ENCODE peak calls at places on chromosomes 13 and 19, in four cellular contexts. One of them, this sample, is unnamed.

GRCh38 chr19:57192993-57193392 is 1.7 kb downstream of the ZNF264 start:
- DNase-seq in cardiac muscle cell: no peak
- DNase-seq in lung: no peak
- DNase-seq in HL-60: no peak
- DNase-seq in this sample: no peak

GRCh38 chr13:30916991-30917390 is 10.9 kb downstream of the MEDAG start:
- DNase-seq in lung: no peak
- DNase-seq in HL-60: no peak
- DNase-seq in cardiac muscle cell: no peak
- DNase-seq in this sample: no peak

GRCh38 chr19:58227964-58228583 is 640 bp upstream of the ZNF544 start:
- DNase-seq in cardiac muscle cell: no peak
- DNase-seq in HL-60: no peak
- DNase-seq in lung: no peak
- DNase-seq in this sample: no peak

GRCh38 chr13:71513414-71514063 is 353.5 kb downstream of the DACH1 start:
- DNase-seq in lung: no peak
- DNase-seq in cardiac muscle cell: no peak
- DNase-seq in HL-60: no peak
- DNase-seq in this sample: no peak

GRCh38 chr19:50412419-50412818 is 6.3 kb upstream of the SPIB start:
- DNase-seq in lung: no peak
- DNase-seq in cardiac muscle cell: no peak
- DNase-seq in HL-60: no peak
- DNase-seq in this sample: no peak

GRCh38 chr19:57620673-57621348 is 6.8 kb downstream of the ZNF134 start:
- DNase-seq in cardiac muscle cell: peak; percentile 18
- DNase-seq in lung: no peak
- DNase-seq in HL-60: no peak
- DNase-seq in this sample: peak; percentile 16

GRCh38 chr19:19152668-19153384 is 14.5 kb upstream of the TMEM161A start:
- DNase-seq in cardiac muscle cell: no peak
- DNase-seq in lung: no peak
- DNase-seq in HL-60: no peak
- DNase-seq in this sample: no peak

GRCh38 chr19:48968179-48968661 is 3.1 kb downstream of the FTL start:
- DNase-seq in HL-60: no peak
- DNase-seq in cardiac muscle cell: peak; percentile 74
- DNase-seq in lung: no peak
- DNase-seq in this sample: no peak

GRCh38 chr13:28012383-28012782 is 23.9 kb upstream of the URAD start:
- DNase-seq in HL-60: no peak
- DNase-seq in cardiac muscle cell: no peak
- DNase-seq in lung: no peak
- DNase-seq in this sample: no peak

GRCh38 chr13:27359203-27359821 is 65.1 kb upstream of the GTF3A start:
- DNase-seq in cardiac muscle cell: peak; percentile 78
- DNase-seq in HL-60: no peak
- DNase-seq in lung: peak; percentile 67
- DNase-seq in this sample: no peak

GRCh38 chr13:80577285-80577684 is 236.4 kb upstream of the SPRY2 start:
- DNase-seq in cardiac muscle cell: no peak
- DNase-seq in HL-60: no peak
- DNase-seq in lung: no peak
- DNase-seq in this sample: no peak

GRCh38 chr13:90416938-90417337 is 930.5 kb upstream of the MIR17HG start:
- DNase-seq in HL-60: no peak
- DNase-seq in cardiac muscle cell: no peak
- DNase-seq in lung: no peak
- DNase-seq in this sample: no peak

GRCh38 chr19:3360494-3361383 is 5.6 kb upstream of the NFIC start:
- DNase-seq in HL-60: peak; percentile 62
- DNase-seq in cardiac muscle cell: peak; percentile 39
- DNase-seq in lung: no peak
- DNase-seq in this sample: peak; percentile 90

GRCh38 chr13:73223372-73223781 is 164.6 kb downstream of the KLF5 start:
- DNase-seq in lung: no peak
- DNase-seq in HL-60: no peak
- DNase-seq in cardiac muscle cell: no peak
- DNase-seq in this sample: no peak

GRCh38 chr13:88919970-88920628 is 1248.9 kb downstream of the SLITRK5 start:
- DNase-seq in cardiac muscle cell: no peak
- DNase-seq in lung: no peak
- DNase-seq in HL-60: peak; percentile 15
- DNase-seq in this sample: no peak

GRCh38 chr19:7440188-7440975 is 48.5 kb downstream of the PEX11G start:
- DNase-seq in cardiac muscle cell: no peak
- DNase-seq in HL-60: no peak
- DNase-seq in lung: no peak
- DNase-seq in this sample: no peak

GRCh38 chr19:48332351-48332661 is 7.0 kb downstream of the EMP3 start:
- DNase-seq in cardiac muscle cell: no peak
- DNase-seq in lung: no peak
- DNase-seq in HL-60: no peak
- DNase-seq in this sample: no peak

GRCh38 chr19:18340237-18340989 is at the start of gene PGPEP1:
- DNase-seq in cardiac muscle cell: peak; percentile 71
- DNase-seq in lung: peak; percentile 61
- DNase-seq in HL-60: peak; percentile 79
- DNase-seq in this sample: no peak

GRCh38 chr13:46866150-46866549 is 30.7 kb downstream of the HTR2A start:
- DNase-seq in cardiac muscle cell: peak; percentile 85
- DNase-seq in HL-60: peak; percentile 74
- DNase-seq in lung: peak; percentile 85
- DNase-seq in this sample: no peak

GRCh38 chr19:10553943-10554381 is 10.3 kb downstream of the ATG4D start:
- DNase-seq in cardiac muscle cell: no peak
- DNase-seq in lung: no peak
- DNase-seq in HL-60: no peak
- DNase-seq in this sample: no peak

GRCh38 chr19:12956446-12957388 is at the start of gene GADD45GIP1:
- DNase-seq in cardiac muscle cell: peak; percentile 86
- DNase-seq in lung: peak; percentile 76
- DNase-seq in HL-60: no peak
- DNase-seq in this sample: no peak

GRCh38 chr13:110390572-110390971 is 83.5 kb downstream of the COL4A2 start:
- DNase-seq in lung: no peak
- DNase-seq in HL-60: no peak
- DNase-seq in cardiac muscle cell: peak; percentile 75
- DNase-seq in this sample: no peak

GRCh38 chr19:50276370-50277063 is 52.7 kb downstream of the KCNC3 start:
- DNase-seq in cardiac muscle cell: no peak
- DNase-seq in HL-60: no peak
- DNase-seq in lung: no peak
- DNase-seq in this sample: no peak

GRCh38 chr19:48970923-48971395 is 5.8 kb downstream of the FTL start:
- DNase-seq in lung: peak; percentile 75
- DNase-seq in HL-60: no peak
- DNase-seq in cardiac muscle cell: peak; percentile 87
- DNase-seq in this sample: no peak

GRCh38 chr19:48674921-48675824 is 2.4 kb upstream of the NTN5 start:
- DNase-seq in cardiac muscle cell: peak; percentile 86
- DNase-seq in HL-60: peak; percentile 20
- DNase-seq in lung: peak; percentile 79
- DNase-seq in this sample: no peak

GRCh38 chr19:22612316-22612715 is 21.8 kb upstream of the ZNF492 start:
- DNase-seq in HL-60: no peak
- DNase-seq in lung: no peak
- DNase-seq in cardiac muscle cell: no peak
- DNase-seq in this sample: no peak

GRCh38 chr19:34482380-34483250 is 1.1 kb downstream of the WTIP start:
- DNase-seq in HL-60: no peak
- DNase-seq in cardiac muscle cell: peak; percentile 54
- DNase-seq in lung: no peak
- DNase-seq in this sample: no peak

GRCh38 chr19:18846862-18847515 is 15.2 kb downstream of the UPF1 start:
- DNase-seq in lung: peak; percentile 73
- DNase-seq in HL-60: no peak
- DNase-seq in cardiac muscle cell: peak; percentile 84
- DNase-seq in this sample: no peak

GRCh38 chr13:42852102-42852501 is 70.7 kb downstream of the FAM216B start:
- DNase-seq in HL-60: no peak
- DNase-seq in cardiac muscle cell: no peak
- DNase-seq in lung: no peak
- DNase-seq in this sample: no peak

GRCh38 chr19:4362871-4363545 is 19.6 kb downstream of the MPND start:
- DNase-seq in cardiac muscle cell: no peak
- DNase-seq in lung: no peak
- DNase-seq in HL-60: no peak
- DNase-seq in this sample: no peak
- TF ChIP-seq CTCF in cardiac muscle cell: no peak
- TF ChIP-seq CTCF in lung: no peak
- TF ChIP-seq CTCF in HL-60: peak; percentile 15
- TF ChIP-seq CTCF in this sample: no peak

DNA sequence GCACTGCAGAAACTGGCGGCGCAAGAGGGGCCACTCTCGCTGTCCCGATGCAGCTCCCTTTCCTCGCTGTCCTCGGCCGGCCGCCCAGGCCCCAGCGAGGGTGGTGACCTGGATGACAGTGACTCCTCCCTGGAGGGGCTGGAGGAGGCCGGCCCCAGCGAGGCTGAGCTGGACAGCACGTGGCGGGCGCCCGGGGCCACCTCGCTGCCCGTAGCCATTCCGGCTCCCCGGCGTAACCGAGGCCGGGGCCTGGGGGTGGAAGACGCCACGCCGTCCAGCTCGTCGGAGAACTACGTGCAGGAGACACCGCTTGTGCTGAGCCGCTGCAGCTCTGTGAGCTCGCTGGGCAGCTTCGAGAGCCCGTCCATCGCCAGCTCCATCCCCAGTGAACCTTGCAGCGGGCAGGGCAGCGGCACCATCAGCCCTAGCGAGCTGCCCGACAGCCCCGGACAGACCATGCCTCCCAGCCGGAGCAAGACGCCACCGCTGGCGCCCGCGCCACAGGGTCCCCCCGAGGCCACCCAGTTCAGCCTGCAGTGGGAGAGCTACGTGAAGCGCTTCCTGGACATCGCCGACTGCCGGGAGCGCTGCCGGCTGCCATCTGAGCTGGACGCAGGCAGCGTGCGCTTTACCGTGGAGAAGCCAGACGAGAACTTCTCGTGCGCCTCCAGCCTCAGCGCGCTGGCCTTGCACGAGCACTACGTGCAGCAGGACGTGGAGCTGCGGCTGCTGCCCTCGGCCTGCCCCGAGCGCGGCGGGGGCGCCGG is 12.4 kb downstream of the C19orf25 start:
- DNase-seq in cardiac muscle cell: no peak
- DNase-seq in HL-60: no peak
- DNase-seq in lung: no peak
- DNase-seq in this sample: no peak
- H3K27me3 ChIP-seq in cardiac muscle cell: peaks cover 82% of the 10 kb centered on the region
- H3K27me3 ChIP-seq in HL-60: peaks cover 41% of the 10 kb centered on the region
- H3K27me3 ChIP-seq in lung: peaks cover 16% of the 10 kb centered on the region
- H3K27me3 ChIP-seq in this sample: no peaks in the 10 kb centered on the region

GRCh38 chr13:97433727-97434416 is at the start of gene RAP2A:
- DNase-seq in cardiac muscle cell: peak; percentile 97
- DNase-seq in HL-60: peak; percentile 64
- DNase-seq in lung: peak; percentile 85
- DNase-seq in this sample: no peak
- TF ChIP-seq CTCF in cardiac muscle cell: no peak
- TF ChIP-seq CTCF in HL-60: no peak
- TF ChIP-seq CTCF in lung: no peak
- TF ChIP-seq CTCF in this sample: no peak

GRCh38 chr13:87677334-87678234 is 6.4 kb downstream of the SLITRK5 start:
- DNase-seq in lung: no peak
- DNase-seq in cardiac muscle cell: no peak
- DNase-seq in HL-60: no peak
- DNase-seq in this sample: peak; percentile 77
- H3K27me3 ChIP-seq in lung: no peaks in the 10 kb centered on the region
- H3K27me3 ChIP-seq in cardiac muscle cell: peaks cover 80% of the 10 kb centered on the region
- H3K27me3 ChIP-seq in HL-60: peaks cover 58% of the 10 kb centered on the region
- H3K27me3 ChIP-seq in this sample: no peaks in the 10 kb centered on the region

DNA sequence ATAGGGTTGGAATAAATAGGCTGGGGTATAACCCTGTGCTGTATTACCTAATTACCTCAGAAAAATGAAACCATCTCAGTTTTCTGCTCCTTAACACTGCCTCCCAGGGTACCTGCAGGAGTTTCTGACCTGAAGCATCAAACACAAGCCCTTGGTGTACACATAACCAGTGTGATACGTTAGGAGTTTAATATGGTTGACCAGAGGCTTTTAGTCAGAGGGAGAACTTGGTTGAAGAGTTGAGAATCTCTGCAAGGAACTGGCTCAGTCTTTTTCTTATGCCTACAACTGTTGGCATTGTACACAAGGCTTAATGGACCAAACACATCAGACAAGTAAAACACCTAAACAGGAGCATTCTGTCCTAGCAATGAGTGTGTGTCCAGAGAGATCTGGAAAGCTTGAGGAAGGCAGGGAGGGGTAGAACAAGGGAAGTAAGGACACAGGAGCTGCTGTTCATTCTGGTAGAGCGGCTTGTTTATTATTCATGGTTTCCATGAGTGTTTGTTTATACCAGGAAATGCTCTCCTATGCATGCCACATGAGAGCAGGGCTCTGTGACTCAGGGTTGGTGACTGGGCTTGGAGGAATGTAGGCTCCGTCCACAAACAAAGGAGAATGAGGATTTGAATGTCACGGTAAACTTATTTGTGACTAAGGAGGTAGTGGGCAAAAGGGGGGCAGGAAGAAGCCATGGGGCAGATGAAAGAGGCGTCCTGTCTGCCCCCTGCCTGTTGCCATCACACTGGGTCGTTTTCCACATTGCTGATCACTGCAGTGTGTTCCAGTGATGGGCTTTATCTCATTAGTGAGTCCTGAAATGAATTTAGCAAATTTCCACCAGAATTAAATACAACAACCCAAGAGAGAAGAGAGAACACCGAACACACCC is 11.9 kb upstream of the SPATA13 start:
- DNase-seq in cardiac muscle cell: peak; percentile 93
- DNase-seq in HL-60: no peak
- DNase-seq in lung: peak; percentile 72
- DNase-seq in this sample: no peak
- TF ChIP-seq CTCF in cardiac muscle cell: no peak
- TF ChIP-seq CTCF in HL-60: no peak
- TF ChIP-seq CTCF in lung: no peak
- TF ChIP-seq CTCF in this sample: no peak

GRCh38 chr19:45664575-45664974 is 3.4 kb upstream of the GIPR start:
- DNase-seq in HL-60: no peak
- DNase-seq in lung: no peak
- DNase-seq in cardiac muscle cell: no peak
- DNase-seq in this sample: no peak
- H3K27me3 ChIP-seq in HL-60: no peaks in the 10 kb centered on the region
- H3K27me3 ChIP-seq in lung: no peaks in the 10 kb centered on the region
- H3K27me3 ChIP-seq in cardiac muscle cell: no peaks in the 10 kb centered on the region
- H3K27me3 ChIP-seq in this sample: peaks cover under 1% of the 10 kb centered on the region

GRCh38 chr13:113781571-113781970 is 22.5 kb downstream of the TMEM255B start:
- DNase-seq in lung: no peak
- DNase-seq in HL-60: no peak
- DNase-seq in cardiac muscle cell: no peak
- DNase-seq in this sample: no peak
- TF ChIP-seq CTCF in lung: no peak
- TF ChIP-seq CTCF in HL-60: no peak
- TF ChIP-seq CTCF in cardiac muscle cell: no peak
- TF ChIP-seq CTCF in this sample: no peak

GRCh38 chr13:36674337-36675212 is 755 bp downstream of the SERTM1 start:
- DNase-seq in lung: no peak
- DNase-seq in cardiac muscle cell: no peak
- DNase-seq in HL-60: no peak
- DNase-seq in this sample: no peak

GRCh38 chr13:36673352-36673751 is 468 bp upstream of the SERTM1 start:
- DNase-seq in lung: no peak
- DNase-seq in cardiac muscle cell: no peak
- DNase-seq in HL-60: no peak
- DNase-seq in this sample: no peak

GRCh38 chr13:36675213-36675536 is 1.4 kb downstream of the SERTM1 start:
- DNase-seq in lung: no peak
- DNase-seq in HL-60: no peak
- DNase-seq in cardiac muscle cell: no peak
- DNase-seq in this sample: no peak

GRCh38 chr13:36673838-36674326 is at the start of gene SERTM1:
- DNase-seq in cardiac muscle cell: peak; percentile 36
- DNase-seq in lung: no peak
- DNase-seq in HL-60: no peak
- DNase-seq in this sample: no peak
- H3K27me3 ChIP-seq in cardiac muscle cell: peaks cover 80% of the 10 kb centered on the region
- H3K27me3 ChIP-seq in lung: peaks cover 4% of the 10 kb centered on the region
- H3K27me3 ChIP-seq in HL-60: peaks cover 39% of the 10 kb centered on the region
- H3K27me3 ChIP-seq in this sample: no peaks in the 10 kb centered on the region